ENCODE peak calls at places on chromosomes 5 and 9, in eight cellular contexts. S is dorsolateral prefrontal cortex, Y is cardiac muscle cell, D is astrocyte of the cerebellum, E is right lobe of liver, M is MM.1S, L is adrenal gland, R is left ventricle myocardium inferior. T is an unnamed sample.

GRCh38 chr9:82022121-82022520 is 33.5 kb downstream of the SPATA31D1 start:
- DNase-seq in S (no peak), Y (no peak), D (no peak), E (no peak), M (no peak), L (no peak), R (no peak), T (no peak)

GRCh38 chr9:77291714-77292113 is 114.4 kb downstream of the VPS13A start:
- DNase-seq in S (no peak), Y (peak), D (no peak), E (no peak), M (no peak), L (no peak), R (no peak), T (no peak)

GRCh38 chr5:178832618-178833201 is 27.0 kb upstream of the ZNF354B start:
- DNase-seq in S (no peak), Y (no peak), D (no peak), E (no peak), M (no peak), L (no peak), R (no peak), T (no peak)

GRCh38 chr5:98965226-98965625 is 36.4 kb upstream of the CHD1 start:
- DNase-seq in S (no peak), Y (no peak), D (no peak), E (no peak), M (no peak), L (no peak), R (no peak), T (no peak)

GRCh38 chr5:121968910-121969607 is 7.3 kb downstream of the SRFBP1 start:
- DNase-seq in S (no peak), Y (peak), D (peak), E (no peak), M (no peak), L (no peak), R (no peak), T (no peak)

GRCh38 chr5:168680395-168680794 is 101.2 kb upstream of the PANK3 start:
- DNase-seq in S (no peak), Y (no peak), D (no peak), E (no peak), M (no peak), L (no peak), R (no peak), T (no peak)

GRCh38 chr9:2418619-2419018 is 203.0 kb upstream of the VLDLR start:
- DNase-seq in S (no peak), Y (peak), D (peak), E (no peak), M (no peak), L (no peak), R (no peak), T (no peak)

GRCh38 chr9:106146886-106147285 is 452.5 kb downstream of the TMEM38B start:
- DNase-seq in S (no peak), Y (no peak), D (no peak), E (no peak), M (no peak), L (no peak), R (no peak), T (no peak)

GRCh38 chr5:14668247-14668646 is 3.7 kb downstream of the OTULIN start:
- DNase-seq in S (no peak), Y (no peak), D (no peak), E (no peak), M (no peak), L (no peak), R (no peak), T (peak)

GRCh38 chr5:129460121-129460950 is at the start of gene ADAMTS19:
- DNase-seq in S (peak), Y (peak), D (no peak), E (peak), M (peak), L (no peak), R (peak), T (no peak)

GRCh38 chr9:111719541-111719940 is 58.1 kb downstream of the GNG10 start:
- DNase-seq in S (no peak), Y (no peak), D (no peak), E (no peak), M (no peak), L (no peak), R (no peak), T (no peak)

GRCh38 chr5:114237766-114238165 is 124.1 kb upstream of the KCNN2 start:
- DNase-seq in S (no peak), Y (peak), D (no peak), E (no peak), M (peak), L (no peak), R (no peak), T (peak)

GRCh38 chr9:122446819-122447484 is 30.8 kb downstream of the OR1J1 start:
- DNase-seq in S (no peak), Y (peak), D (no peak), E (no peak), M (no peak), L (no peak), R (no peak), T (no peak)

GRCh38 chr9:129141066-129142041 is 30.1 kb downstream of the PTPA start:
- DNase-seq in S (no peak), Y (peak), D (peak), E (no peak), M (no peak), L (peak), R (peak), T (peak)

GRCh38 chr9:29769019-29769418 is 2195.7 kb upstream of the C9orf72 start:
- DNase-seq in S (no peak), Y (no peak), D (no peak), E (no peak), M (no peak), L (no peak), R (no peak), T (no peak)

GRCh38 chr5:5017827-5018559 is 122.1 kb upstream of the ADAMTS16 start:
- DNase-seq in S (no peak), Y (no peak), D (peak), E (no peak), M (no peak), L (no peak), R (no peak), T (peak)

GRCh38 chr5:176995896-176996767 is 10.4 kb downstream of the UIMC1 start:
- DNase-seq in S (no peak), Y (peak), D (no peak), E (no peak), M (peak), L (no peak), R (no peak), T (peak)

GRCh38 chr5:59089767-59090166 is 506.9 kb downstream of the RAB3C start:
- DNase-seq in S (no peak), Y (peak), D (no peak), E (no peak), M (no peak), L (no peak), R (no peak), T (no peak)

GRCh38 chr9:105311317-105311716 is 66.9 kb downstream of the SLC44A1 start:
- DNase-seq in S (no peak), Y (no peak), D (no peak), E (no peak), M (no peak), L (no peak), R (no peak), T (no peak)

GRCh38 chr9:6973762-6974161 is 216.0 kb downstream of the KDM4C start:
- DNase-seq in S (no peak), Y (peak), D (no peak), E (no peak), M (no peak), L (no peak), R (no peak), T (peak)

GRCh38 chr5:148374693-148375360 is 8.9 kb upstream of the FBXO38 start:
- DNase-seq in S (no peak), Y (peak), D (peak), E (no peak), M (peak), L (peak), R (no peak), T (peak)

GRCh38 chr5:120457839-120458507 is 6.1 kb upstream of the PRR16 start:
- DNase-seq in S (no peak), Y (peak), D (no peak), E (peak), M (peak), L (peak), R (peak), T (peak)

GRCh38 chr5:142356318-142356715 is 31.5 kb upstream of the SPRY4 start:
- DNase-seq in S (no peak), Y (no peak), D (peak), E (no peak), M (no peak), L (no peak), R (no peak), T (no peak)

GRCh38 chr9:38708759-38709158 is 11.2 kb downstream of the FAM240B start:
- DNase-seq in S (no peak), Y (peak), D (no peak), E (no peak), M (no peak), L (no peak), R (no peak), T (no peak)

GRCh38 chr5:177598477-177598876 is 1.5 kb upstream of the B4GALT7 start:
- DNase-seq in S (no peak), Y (no peak), D (no peak), E (no peak), M (no peak), L (no peak), R (no peak), T (no peak)

GRCh38 chr9:79665926-79666325 is 94.2 kb downstream of the TLE4 start:
- DNase-seq in S (no peak), Y (no peak), D (no peak), E (no peak), M (no peak), L (no peak), R (no peak), T (no peak)

GRCh38 chr9:6686396-6686795 is 40.9 kb upstream of the GLDC start:
- DNase-seq in S (no peak), Y (peak), D (no peak), E (no peak), M (no peak), L (no peak), R (no peak), T (peak)

GRCh38 chr5:150339165-150339564 is 18.3 kb upstream of the TCOF1 start:
- DNase-seq in S (no peak), Y (no peak), D (no peak), E (no peak), M (peak), L (no peak), R (no peak), T (no peak)
- H3K4me3 ChIP-seq in S (peak), Y (no peak), D (no peak), E (no peak), M (peak), L (no peak), R (no peak), T (no peak)

DNA sequence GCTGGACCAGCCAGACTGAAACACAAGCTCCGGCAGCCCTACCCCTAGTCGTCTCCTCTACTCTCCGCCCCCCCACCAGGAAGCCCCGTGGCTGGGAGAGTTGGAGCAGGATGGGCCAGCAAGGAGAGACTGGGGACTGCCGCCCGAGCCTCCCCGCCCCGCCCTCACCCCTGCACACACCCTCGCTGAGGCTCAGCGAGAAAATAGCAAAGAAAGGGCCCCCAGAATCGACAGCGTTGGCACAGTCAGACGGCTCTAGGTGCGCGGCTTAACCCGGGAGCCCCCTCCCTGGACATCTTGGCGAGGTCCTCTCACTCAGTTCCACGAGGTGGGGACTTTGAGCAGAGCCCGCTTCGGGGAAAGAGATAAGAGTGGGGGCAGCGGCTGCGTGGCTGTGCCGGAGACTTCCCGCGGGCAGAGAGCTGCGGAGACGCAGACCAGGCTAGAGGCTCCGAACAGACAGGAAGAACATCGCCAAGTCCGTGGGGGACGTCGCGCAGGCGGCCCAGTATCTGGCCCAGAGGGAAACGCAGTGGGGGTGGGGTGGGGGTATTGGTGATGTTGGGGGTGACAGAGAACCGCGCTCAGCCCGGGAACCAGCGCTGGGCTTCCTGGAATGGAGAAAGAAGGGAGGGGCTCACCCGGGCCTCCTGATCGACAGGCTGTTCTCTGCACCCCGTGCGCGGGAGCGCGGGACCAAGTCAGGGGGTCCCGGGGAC is 995 bp downstream of the TRIM7 start:
- DNase-seq in S (no peak), Y (no peak), D (no peak), E (no peak), M (no peak), L (peak), R (no peak), T (no peak)
- TF ChIP-seq CTCF in S (no peak), Y (no peak), D (no peak), E (no peak), M (no peak), L (no peak), R (no peak), T (no peak)

GRCh38 chr9:131274674-131275331 is 1.5 kb downstream of the FAM78A start:
- DNase-seq in S (no peak), Y (no peak), D (no peak), E (peak), M (peak), L (no peak), R (peak), T (peak)
- H3K4me3 ChIP-seq in S (peak), Y (peak), D (no peak), E (peak), M (peak), L (no peak), R (peak), T (peak)

GRCh38 chr5:74352256-74352655 is 288.3 kb downstream of the ENC1 start:
- DNase-seq in S (no peak), Y (no peak), D (no peak), E (no peak), M (no peak), L (no peak), R (no peak), T (no peak)
- TF ChIP-seq CTCF in S (no peak), Y (no peak), D (no peak), E (no peak), M (no peak), L (no peak), R (no peak), T (no peak)

T was measured in GM12865.